ENCODE peak calls at places on chromosomes 3 and 15, in five cellular contexts. B is chondrocyte, K is RWPE1, O is IMR-90, C is suprapubic skin. A is an unnamed sample.

GRCh38 chr15:76340198-76340801 is 3.7 kb downstream of the ISL2 start:
- DNase-seq in O (no peak), K (no peak), B (no peak), C (no peak), A (no peak)

GRCh38 chr15:75904241-75904631 is 558 bp downstream of the FBXO22 start:
- DNase-seq in K (peak; percentile 38), O (peak; percentile 39), B (no peak), C (no peak), A (peak; percentile 68)

GRCh38 chr3:52291508-52292181 is 4.0 kb downstream of the GLYCTK start:
- DNase-seq in C (no peak), B (peak; percentile 68), K (no peak), O (no peak), A (no peak)

GRCh38 chr15:90082140-90082713 is 20.0 kb downstream of the IDH2 start:
- DNase-seq in O (no peak), B (no peak), K (no peak), C (no peak), A (no peak)

GRCh38 chr15:68593826-68594532 is 15.2 kb downstream of the CORO2B start:
- DNase-seq in C (no peak), B (peak; percentile 53), K (no peak), O (no peak), A (no peak)

GRCh38 chr15:52183562-52184173 is 7.5 kb downstream of the GNB5 start:
- DNase-seq in C (no peak), K (peak; percentile 30), O (peak; percentile 39), B (no peak), A (no peak)

GRCh38 chr15:51401872-51402517 is 60.5 kb downstream of the GLDN start:
- DNase-seq in B (no peak), C (no peak), O (peak; percentile 26), K (peak; percentile 45), A (no peak)

GRCh38 chr15:72722071-72722696 is 36.2 kb downstream of the BBS4 start:
- DNase-seq in B (no peak), K (peak; percentile 52), C (no peak), O (peak; percentile 80), A (no peak)

GRCh38 chr15:85582719-85583089 is 202.3 kb downstream of the AKAP13 start:
- DNase-seq in K (no peak), O (peak; percentile 46), B (no peak), C (no peak), A (no peak)

GRCh38 chr3:197487911-197488391 is 67.8 kb downstream of the BDH1 start:
- DNase-seq in C (no peak), O (peak; percentile 94), B (no peak), K (peak; percentile 80), A (peak; percentile 80)

GRCh38 chr3:175836622-175837021 is 977.5 kb downstream of the NAALADL2 start:
- DNase-seq in O (no peak), C (no peak), K (no peak), B (no peak), A (no peak)

GRCh38 chr3:9397331-9397910 is at the start of gene SETD5:
- DNase-seq in K (peak; percentile 88), C (peak; percentile 100), O (peak; percentile 94), B (peak; percentile 99), A (peak; percentile 97)

GRCh38 chr3:32313723-32314473 is 75.4 kb downstream of the CMTM8 start:
- DNase-seq in K (peak; percentile 42), O (peak; percentile 3), C (no peak), B (no peak), A (no peak)

GRCh38 chr3:179606534-179607085 is 2.0 kb downstream of the NDUFB5 start:
- DNase-seq in K (no peak), C (no peak), O (no peak), B (no peak), A (no peak)

GRCh38 chr15:25784141-25784540 is 79.0 kb downstream of the ATP10A start:
- DNase-seq in K (no peak), C (no peak), B (no peak), O (peak; percentile 25), A (no peak)

GRCh38 chr15:86833595-86833994 is 753.9 kb downstream of the AGBL1 start:
- DNase-seq in K (no peak), B (no peak), O (no peak), C (no peak), A (no peak)

GRCh38 chr15:59283717-59284336 is 77.2 kb downstream of the LDHAL6B start:
- DNase-seq in O (no peak), K (peak; percentile 99), B (no peak), C (no peak), A (peak; percentile 100)

GRCh38 chr3:13657660-13658435 is 108.9 kb downstream of the FBLN2 start:
- DNase-seq in O (peak; percentile 22), B (no peak), C (peak; percentile 81), K (peak; percentile 75), A (no peak)

GRCh38 chr3:156620260-156620659 is 54.1 kb upstream of the TIPARP start:
- DNase-seq in K (no peak), O (peak; percentile 36), C (no peak), B (no peak), A (no peak)

GRCh38 chr3:43389388-43390254 is 103.3 kb downstream of the SNRK start:
- DNase-seq in B (no peak), O (peak; percentile 88), K (peak; percentile 47), C (no peak), A (no peak)

GRCh38 chr3:35651888-35652287 is 12.6 kb downstream of the ARPP21 start:
- DNase-seq in C (no peak), O (peak; percentile 22), B (no peak), K (no peak), A (no peak)

GRCh38 chr3:173825731-173826130 is 428.2 kb downstream of the NLGN1 start:
- DNase-seq in O (peak; percentile 1), C (no peak), K (no peak), B (no peak), A (no peak)

GRCh38 chr3:168476360-168476980 is 380.7 kb upstream of the GOLIM4 start:
- DNase-seq in C (no peak), B (no peak), O (no peak), K (no peak), A (no peak)

GRCh38 chr15:31871159-31871886 is 159.0 kb upstream of the CHRNA7 start:
- DNase-seq in K (no peak), B (no peak), O (no peak), C (no peak), A (no peak)

GRCh38 chr3:121677141-121677540 is 16.4 kb upstream of the HCLS1 start:
- DNase-seq in O (no peak), K (no peak), B (no peak), C (no peak), A (no peak)

GRCh38 chr3:29694331-29694730 is 413.5 kb downstream of the RBMS3 start:
- DNase-seq in K (no peak), C (no peak), B (no peak), O (no peak), A (no peak)

GRCh38 chr3:173395412-173396181 is 1.9 kb upstream of the NLGN1 start:
- DNase-seq in B (peak; percentile 92), C (peak; percentile 92), K (peak; percentile 64), O (peak; percentile 74), A (no peak)

GRCh38 chr3:127629462-127630403 is 748 bp downstream of the PODXL2 start:
- DNase-seq in O (no peak), C (no peak), K (no peak), B (no peak), A (no peak)

DNA sequence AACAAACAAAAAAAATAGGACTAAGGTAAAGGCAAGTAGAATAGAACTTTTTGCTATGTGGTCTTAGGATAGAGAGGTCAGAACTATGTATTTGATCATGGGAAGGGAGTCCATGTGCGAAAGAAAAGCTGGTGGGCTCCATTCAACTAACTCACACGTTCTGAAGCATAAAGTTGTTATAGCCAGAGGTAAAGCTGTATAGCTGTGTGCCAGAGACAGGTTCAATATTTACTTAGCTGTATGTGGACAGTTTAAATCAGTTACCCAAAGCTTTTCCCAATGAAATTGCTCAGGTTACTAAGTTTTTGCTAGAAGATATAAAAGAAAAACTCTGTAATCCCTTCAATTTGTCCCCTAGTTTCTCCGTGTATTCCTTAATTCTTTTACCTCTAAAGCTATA is 37.8 kb downstream of the ADGRG7 start:
- DNase-seq in O (no peak), B (no peak), K (no peak), C (no peak), A (no peak)
- TF ChIP-seq CTCF in O (no peak), B (no peak), K (no peak), C (no peak), A (no peak)

GRCh38 chr3:15262021-15262420 is 56.0 kb downstream of the CAPN7 start:
- DNase-seq in B (no peak), K (no peak), C (no peak), O (no peak), A (no peak)

GRCh38 chr3:15261274-15261673 is 55.2 kb downstream of the CAPN7 start:
- DNase-seq in B (no peak), K (no peak), O (no peak), C (no peak), A (no peak)

GRCh38 chr3:15264486-15264885 is 58.4 kb downstream of the CAPN7 start:
- DNase-seq in O (no peak), K (no peak), C (no peak), B (no peak), A (no peak)

GRCh38 chr3:15263926-15264325 is 57.9 kb downstream of the CAPN7 start:
- DNase-seq in C (no peak), B (no peak), O (no peak), K (no peak), A (no peak)

GRCh38 chr3:15263120-15263519 is 57.1 kb downstream of the CAPN7 start:
- DNase-seq in O (no peak), K (no peak), C (no peak), B (no peak), A (no peak)
- TF ChIP-seq CTCF in O (no peak), K (no peak), C (no peak), B (no peak), A (no peak)

GRCh38 chr15:63915888-63916731 is 82.4 kb upstream of the HERC1 start:
- DNase-seq in O (peak; percentile 53), K (no peak), B (no peak), C (no peak), A (no peak)
- TF ChIP-seq CTCF in O (peak; percentile 48), K (no peak), B (peak; percentile 75), C (peak; percentile 29), A (no peak)

DNA sequence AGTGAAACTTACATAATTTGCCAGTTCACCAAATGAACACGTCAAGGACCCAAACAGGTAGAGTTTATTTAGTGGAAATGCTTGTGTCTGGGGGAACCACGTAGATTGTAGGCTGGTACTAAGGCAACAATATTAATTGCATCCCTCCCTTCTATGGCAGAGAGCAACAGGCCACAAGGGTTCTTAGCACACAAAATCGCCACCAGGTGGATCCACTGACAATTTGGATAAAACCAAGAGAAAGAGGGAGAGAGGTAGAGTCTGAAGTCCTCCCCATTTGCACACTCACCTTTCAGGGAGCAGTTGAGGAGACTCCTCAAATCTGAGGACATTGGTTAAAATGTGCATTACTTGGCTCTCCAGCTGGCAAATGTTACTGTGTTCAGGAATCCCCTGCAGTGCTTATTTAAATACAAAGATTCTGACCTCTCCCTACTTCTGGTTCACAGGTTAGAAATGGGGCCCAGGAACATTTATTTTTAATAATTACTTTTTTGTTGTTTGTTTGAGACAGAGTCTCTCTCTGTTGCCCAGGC is 181.0 kb upstream of the FEZF2 start:
- DNase-seq in K (no peak), B (no peak), C (no peak), O (no peak), A (no peak)
- TF ChIP-seq CTCF in K (no peak), B (peak; percentile 58), C (no peak), O (no peak), A (peak; percentile 39)